ENCODE peak calls at places on chromosomes 11 and 22, in seven cellular contexts. O is body of pancreas; W is right lobe of liver; F is IMR-90; J is ovary; H is spleen; E is effector memory CD4-positive, alpha-beta T cell. K is an unnamed sample. For H3K4me1, the result is how much of the 10 kb centered on the place peaks cover.

GRCh38 chr11:64536396-64536935 is 54.6 kb upstream of the SLC22A12 start:
- DNase-seq in W (no peak), F (peak), H (no peak), J (no peak), E (no peak), O (no peak), K (no peak)

GRCh38 chr11:115047631-115048030 is 369.3 kb downstream of the NXPE2 start:
- DNase-seq in E (no peak), W (no peak), H (no peak), J (no peak), O (no peak), F (no peak), K (no peak)

GRCh38 chr11:73087730-73088129 is 54.4 kb downstream of the FCHSD2 start:
- DNase-seq in J (no peak), E (no peak), H (no peak), W (no peak), O (no peak), F (peak), K (no peak)

GRCh38 chr11:7571640-7572000 is 57.8 kb downstream of the PPFIBP2 start:
- DNase-seq in E (no peak), W (peak), H (no peak), J (peak), O (peak), F (peak), K (peak)

GRCh38 chr11:2263724-2264360 is 6.5 kb downstream of the ASCL2 start:
- DNase-seq in H (no peak), F (no peak), W (no peak), O (no peak), E (no peak), J (peak), K (no peak)

GRCh38 chr22:45170001-45170466 is 6.3 kb downstream of the NUP50 start:
- DNase-seq in W (no peak), J (no peak), F (peak), H (no peak), E (no peak), O (no peak), K (no peak)

GRCh38 chr11:134418119-134418840 is 6.2 kb upstream of the B3GAT1 start:
- DNase-seq in E (no peak), F (peak), H (peak), J (no peak), W (no peak), O (no peak), K (peak)

GRCh38 chr11:116162541-116163230 is 610.1 kb downstream of the BUD13 start:
- DNase-seq in J (no peak), F (no peak), W (peak), E (no peak), O (no peak), H (no peak), K (no peak)

GRCh38 chr22:36921309-36922096 is 8.1 kb downstream of the CSF2RB start:
- DNase-seq in W (peak), H (peak), F (no peak), O (no peak), E (no peak), J (no peak), K (no peak)

GRCh38 chr22:22395230-22395629 is 113.3 kb downstream of the ZNF280B start:
- DNase-seq in E (no peak), H (no peak), F (no peak), O (no peak), J (no peak), W (no peak), K (no peak)

GRCh38 chr11:3609416-3610265 is 32.2 kb downstream of the ART5 start:
- DNase-seq in O (no peak), J (no peak), W (no peak), E (no peak), H (peak), F (peak), K (peak)

GRCh38 chr22:19291218-19291579 is 320 bp downstream of the CLTCL1 start:
- DNase-seq in F (no peak), E (no peak), W (peak), H (no peak), J (no peak), O (peak), K (no peak)

GRCh38 chr11:70191495-70192140 is 11.5 kb upstream of the FADD start:
- DNase-seq in J (peak), O (peak), E (no peak), F (peak), H (peak), W (peak), K (peak)

GRCh38 chr22:26079009-26079408 is 90.3 kb upstream of the SEZ6L start:
- DNase-seq in H (no peak), W (no peak), J (no peak), E (no peak), O (no peak), F (no peak), K (no peak)

GRCh38 chr22:49614966-49615965 is 212.4 kb downstream of the BRD1 start:
- DNase-seq in O (peak), H (peak), W (peak), E (no peak), F (no peak), J (no peak), K (no peak)

GRCh38 chr22:32622004-32622761 is 147.6 kb downstream of the FBXO7 start:
- DNase-seq in W (no peak), J (peak), H (peak), F (peak), E (no peak), O (no peak), K (no peak)

GRCh38 chr22:30627480-30627879 is 8.1 kb upstream of the SLC35E4 start:
- DNase-seq in E (no peak), J (no peak), H (no peak), W (no peak), O (no peak), F (no peak), K (no peak)

GRCh38 chr11:78420255-78420764 is 2.7 kb upstream of the GAB2 start:
- DNase-seq in O (peak), J (peak), H (peak), E (no peak), F (peak), W (peak), K (peak)

GRCh38 chr11:19345519-19345847 is 104.7 kb upstream of the E2F8 start:
- DNase-seq in J (no peak), F (no peak), W (no peak), H (peak), E (no peak), O (no peak), K (no peak)

GRCh38 chr11:8692417-8692816 is 9.8 kb downstream of the RPL27A start:
- DNase-seq in W (no peak), O (no peak), J (no peak), H (no peak), F (no peak), E (no peak), K (no peak)

GRCh38 chr11:27291954-27292641 is 70.9 kb downstream of the CCDC34 start:
- DNase-seq in E (no peak), F (no peak), W (peak), O (peak), H (no peak), J (no peak), K (peak)

GRCh38 chr11:44976576-44976975 is 25.9 kb upstream of the TP53I11 start:
- DNase-seq in J (no peak), E (no peak), O (no peak), W (no peak), H (no peak), F (no peak), K (peak)

GRCh38 chr22:17013396-17014100 is 5.5 kb upstream of the GAB4 start:
- DNase-seq in H (no peak), E (no peak), J (no peak), F (no peak), W (no peak), O (no peak), K (no peak)

GRCh38 chr22:24355574-24355973 is 71.8 kb upstream of the ADORA2A start:
- DNase-seq in O (no peak), F (no peak), E (no peak), W (no peak), J (no peak), H (no peak), K (no peak)

GRCh38 chr11:108726077-108726800 is 61.4 kb downstream of the DDX10 start:
- DNase-seq in W (no peak), E (no peak), F (no peak), H (no peak), O (no peak), J (no peak), K (no peak)

GRCh38 chr11:58575377-58576020 is at the start of gene LPXN:
- DNase-seq in E (peak), W (no peak), F (peak), J (no peak), O (no peak), H (no peak), K (peak)

GRCh38 chr11:131656839-131657211 is 286.4 kb downstream of the NTM start:
- DNase-seq in J (no peak), E (no peak), O (no peak), W (no peak), H (no peak), F (no peak), K (no peak)

GRCh38 chr11:20172721-20173447 is 12.6 kb upstream of the DBX1 start:
- DNase-seq in J (no peak), W (no peak), O (no peak), F (no peak), E (no peak), H (no peak), K (peak)

GRCh38 chr11:130427581-130428211 is 713 bp downstream of the ADAMTS8 start:
- DNase-seq in W (no peak), J (peak), H (no peak), E (no peak), F (no peak), O (no peak), K (no peak)
- H3K4me3 ChIP-seq in W (no peak), J (peak), H (peak), E (no peak), F (peak), O (no peak), K (no peak)

GRCh38 chr11:126898802-126899201 is 101.8 kb downstream of the KIRREL3 start:
- DNase-seq in O (no peak), F (no peak), J (no peak), E (no peak), W (no peak), H (no peak), K (no peak)
- H3K4me1 ChIP-seq in O (under half), F (under half), J (under half), E (under half), W (under half), H (under half), K (under half)

GRCh38 chr11:12214751-12215150 is 104.4 kb downstream of the MICAL2 start:
- DNase-seq in J (no peak), O (no peak), W (no peak), E (no peak), F (peak), H (no peak), K (no peak)

GRCh38 chr11:12212181-12212820 is 101.9 kb downstream of the MICAL2 start:
- DNase-seq in W (no peak), H (peak), E (no peak), J (no peak), O (no peak), F (no peak), K (no peak)

GRCh38 chr11:12212821-12213185 is 102.4 kb downstream of the MICAL2 start:
- DNase-seq in H (peak), O (no peak), W (no peak), J (no peak), E (no peak), F (peak), K (no peak)

GRCh38 chr11:12215192-12215591 is 104.8 kb downstream of the MICAL2 start:
- DNase-seq in F (no peak), O (no peak), W (no peak), E (no peak), H (peak), J (no peak), K (no peak)

GRCh38 chr11:12213920-12214319 is 103.5 kb downstream of the MICAL2 start:
- DNase-seq in F (peak), E (no peak), W (no peak), J (no peak), O (no peak), H (no peak), K (no peak)
- H3K27ac ChIP-seq in F (peak), E (no peak), W (no peak), J (no peak), O (no peak), H (no peak), K (no peak)

GRCh38 chr11:69014936-69015549 is 2.0 kb upstream of the MRGPRF start:
- DNase-seq in W (no peak), F (no peak), H (no peak), J (peak), E (no peak), O (no peak), K (no peak)
- H3K4me3 ChIP-seq in W (no peak), F (no peak), H (no peak), J (no peak), E (no peak), O (no peak), K (no peak)

DNA sequence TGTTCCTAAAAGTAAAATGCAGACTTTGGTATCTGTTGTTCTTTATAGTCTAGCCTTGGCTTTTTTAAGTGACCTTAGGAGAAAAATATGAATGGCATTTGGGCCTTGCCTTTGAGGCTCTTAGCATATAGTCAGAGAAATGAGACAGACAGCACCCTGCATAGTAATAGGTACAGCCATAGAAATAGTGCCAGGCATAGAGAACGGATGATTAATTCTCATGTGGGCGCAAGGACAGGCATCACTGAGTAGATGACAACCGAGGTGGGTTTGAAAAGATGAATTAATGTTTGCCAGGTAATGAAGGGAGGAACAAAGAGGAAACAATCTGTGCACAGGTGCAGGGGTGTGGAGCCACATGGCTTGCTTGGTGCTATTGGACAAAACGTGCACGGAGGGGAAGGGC is 90.5 kb downstream of the BMAL1 start:
- DNase-seq in H (no peak), E (no peak), F (peak), W (no peak), J (no peak), O (no peak), K (no peak)
- H3K4me1 ChIP-seq in H (under half), E (under half), F (under half), W (under half), J (under half), O (under half), K (under half)